ENCODE peak calls at places on chromosomes 11 and 22, in six cellular contexts. One of them, this sample, is unnamed.

GRCh38 chr22:43901976-43902643 is 10.3 kb upstream of the PNPLA5 start:
- DNase-seq in choroid plexus epithelial cell: peak; percentile 84
- DNase-seq in GM19239: no peak
- DNase-seq in ureter: no peak
- DNase-seq in EL: peak; percentile 96
- DNase-seq in activated CD4-positive, alpha-beta T cell treated with anti-CD3 and anti-CD28 coated beads for 24 hours: no peak
- DNase-seq in this sample: peak; percentile 92

GRCh38 chr11:2779981-2780849 is 80.4 kb upstream of the KCNQ1OT1 start:
- DNase-seq in choroid plexus epithelial cell: peak; percentile 22
- DNase-seq in GM19239: no peak
- DNase-seq in ureter: peak; percentile 41
- DNase-seq in EL: no peak
- DNase-seq in activated CD4-positive, alpha-beta T cell treated with anti-CD3 and anti-CD28 coated beads for 24 hours: no peak
- DNase-seq in this sample: no peak

GRCh38 chr22:38212442-38212841 is 10.6 kb downstream of the MAFF start:
- DNase-seq in choroid plexus epithelial cell: no peak
- DNase-seq in GM19239: no peak
- DNase-seq in ureter: no peak
- DNase-seq in EL: no peak
- DNase-seq in activated CD4-positive, alpha-beta T cell treated with anti-CD3 and anti-CD28 coated beads for 24 hours: no peak
- DNase-seq in this sample: no peak

GRCh38 chr11:134164490-134165370 is 59.0 kb downstream of the NCAPD3 start:
- DNase-seq in choroid plexus epithelial cell: no peak
- DNase-seq in GM19239: no peak
- DNase-seq in ureter: no peak
- DNase-seq in EL: no peak
- DNase-seq in activated CD4-positive, alpha-beta T cell treated with anti-CD3 and anti-CD28 coated beads for 24 hours: no peak
- DNase-seq in this sample: no peak

GRCh38 chr11:46800177-46800576 is 45.9 kb downstream of the CKAP5 start:
- DNase-seq in choroid plexus epithelial cell: peak; percentile 60
- DNase-seq in GM19239: no peak
- DNase-seq in ureter: no peak
- DNase-seq in EL: no peak
- DNase-seq in activated CD4-positive, alpha-beta T cell treated with anti-CD3 and anti-CD28 coated beads for 24 hours: no peak
- DNase-seq in this sample: no peak

GRCh38 chr11:2468363-2469240 is 23.8 kb downstream of the KCNQ1 start:
- DNase-seq in choroid plexus epithelial cell: no peak
- DNase-seq in GM19239: no peak
- DNase-seq in ureter: peak; percentile 37
- DNase-seq in EL: no peak
- DNase-seq in activated CD4-positive, alpha-beta T cell treated with anti-CD3 and anti-CD28 coated beads for 24 hours: no peak
- DNase-seq in this sample: no peak

GRCh38 chr22:36141481-36141880 is 19.1 kb downstream of the APOL3 start:
- DNase-seq in choroid plexus epithelial cell: no peak
- DNase-seq in GM19239: no peak
- DNase-seq in ureter: no peak
- DNase-seq in EL: no peak
- DNase-seq in activated CD4-positive, alpha-beta T cell treated with anti-CD3 and anti-CD28 coated beads for 24 hours: no peak
- DNase-seq in this sample: no peak

GRCh38 chr11:66854231-66854661 is 2.6 kb upstream of the LRFN4 start:
- DNase-seq in choroid plexus epithelial cell: no peak
- DNase-seq in GM19239: no peak
- DNase-seq in ureter: no peak
- DNase-seq in EL: no peak
- DNase-seq in activated CD4-positive, alpha-beta T cell treated with anti-CD3 and anti-CD28 coated beads for 24 hours: no peak
- DNase-seq in this sample: no peak

GRCh38 chr22:46107753-46108563 is 42.4 kb upstream of the PPARA start:
- DNase-seq in choroid plexus epithelial cell: no peak
- DNase-seq in GM19239: no peak
- DNase-seq in ureter: no peak
- DNase-seq in EL: no peak
- DNase-seq in activated CD4-positive, alpha-beta T cell treated with anti-CD3 and anti-CD28 coated beads for 24 hours: no peak
- DNase-seq in this sample: peak; percentile 15

GRCh38 chr11:79471071-79471470 is 30.2 kb upstream of the TENM4 start:
- DNase-seq in choroid plexus epithelial cell: no peak
- DNase-seq in GM19239: no peak
- DNase-seq in ureter: no peak
- DNase-seq in EL: no peak
- DNase-seq in activated CD4-positive, alpha-beta T cell treated with anti-CD3 and anti-CD28 coated beads for 24 hours: no peak
- DNase-seq in this sample: no peak

This sample was measured in mesenchymal stem cell.